ENCODE peak calls at places on chromosomes 12 and 14, in five cellular contexts. K is mammary epithelial cell, Q is endothelial cell of umbilical vein, U is AG10803, F is dorsolateral prefrontal cortex. R is an unnamed sample.

GRCh38 chr12:99498756-99499155 is 148.8 kb upstream of the GARIN6 start:
- DNase-seq in K (peak), Q (no peak), U (peak), F (no peak), R (no peak)

GRCh38 chr12:32467959-32468863 is 68.9 kb downstream of the FGD4 start:
- DNase-seq in K (no peak), Q (peak), U (no peak), F (no peak), R (no peak)

GRCh38 chr12:65879878-65880277 is 55.6 kb downstream of the HMGA2 start:
- DNase-seq in K (peak), Q (peak), U (peak), F (no peak), R (no peak)

GRCh38 chr12:104344682-104345081 is 41.1 kb downstream of the EID3 start:
- DNase-seq in K (no peak), Q (no peak), U (no peak), F (no peak), R (no peak)

GRCh38 chr14:38721822-38722431 is 381.1 kb downstream of the SEC23A start:
- DNase-seq in K (peak), Q (peak), U (peak), F (peak), R (peak)

GRCh38 chr12:43711348-43711747 is 47.2 kb downstream of the PUS7L start:
- DNase-seq in K (no peak), Q (no peak), U (no peak), F (no peak), R (no peak)

GRCh38 chr14:90600619-90601018 is 203.8 kb downstream of the CALM1 start:
- DNase-seq in K (no peak), Q (no peak), U (no peak), F (no peak), R (no peak)

GRCh38 chr12:71655907-71656306 is 7.7 kb downstream of the ZFC3H1 start:
- DNase-seq in K (no peak), Q (no peak), U (no peak), F (no peak), R (no peak)

GRCh38 chr12:108495054-108495453 is 20.0 kb upstream of the FICD start:
- DNase-seq in K (peak), Q (peak), U (no peak), F (no peak), R (no peak)

GRCh38 chr12:29591140-29592020 is 93.9 kb upstream of the OVCH1 start:
- DNase-seq in K (no peak), Q (no peak), U (peak), F (no peak), R (no peak)

GRCh38 chr14:104968541-104969401 is 9.4 kb downstream of the AHNAK2 start:
- DNase-seq in K (peak), Q (peak), U (peak), F (no peak), R (peak)

GRCh38 chr12:100584261-100584660 is 10.8 kb downstream of the GAS2L3 start:
- DNase-seq in K (no peak), Q (peak), U (no peak), F (no peak), R (no peak)

GRCh38 chr14:53814371-53814770 is 142.3 kb downstream of the BMP4 start:
- DNase-seq in K (no peak), Q (no peak), U (peak), F (no peak), R (no peak)

GRCh38 chr12:51922762-51923505 is 15.6 kb downstream of the ACVRL1 start:
- DNase-seq in K (no peak), Q (peak), U (peak), F (no peak), R (peak)

GRCh38 chr12:94841171-94841570 is 162.3 kb downstream of the NDUFA12 start:
- DNase-seq in K (peak), Q (no peak), U (no peak), F (no peak), R (no peak)

GRCh38 chr14:60506010-60506409 is 2.9 kb upstream of the SIX6 start:
- DNase-seq in K (no peak), Q (no peak), U (no peak), F (no peak), R (no peak)

GRCh38 chr12:69898236-69898635 is 73.2 kb downstream of the MYRFL start:
- DNase-seq in K (peak), Q (no peak), U (peak), F (no peak), R (no peak)

GRCh38 chr14:66228267-66228970 is 257.8 kb upstream of the CCDC196 start:
- DNase-seq in K (peak), Q (no peak), U (peak), F (no peak), R (no peak)

GRCh38 chr14:89032086-89032649 is 207.7 kb downstream of the TTC8 start:
- DNase-seq in K (no peak), Q (no peak), U (no peak), F (no peak), R (no peak)

GRCh38 chr12:89574736-89575208 is 48.9 kb upstream of the POC1B start:
- DNase-seq in K (peak), Q (peak), U (peak), F (no peak), R (no peak)

GRCh38 chr12:24820872-24821271 is 128.0 kb downstream of the BCAT1 start:
- DNase-seq in K (no peak), Q (no peak), U (peak), F (no peak), R (no peak)

GRCh38 chr12:126617312-126617711 is 1552.1 kb downstream of the AACS start:
- DNase-seq in K (no peak), Q (no peak), U (no peak), F (no peak), R (no peak)

GRCh38 chr14:95876769-95877490 is at the start of gene TUNAR:
- DNase-seq in K (no peak), Q (no peak), U (no peak), F (no peak), R (no peak)

GRCh38 chr12:108240928-108241327 is 98.2 kb downstream of the CMKLR1 start:
- DNase-seq in K (no peak), Q (no peak), U (no peak), F (no peak), R (no peak)

GRCh38 chr12:123242083-123242904 is 9.1 kb downstream of the MTRFR start:
- DNase-seq in K (no peak), Q (peak), U (no peak), F (no peak), R (no peak)

GRCh38 chr14:104673481-104673880 is 15.9 kb upstream of the INF2 start:
- DNase-seq in K (no peak), Q (no peak), U (no peak), F (no peak), R (no peak)

GRCh38 chr12:34395056-34396005 is 373.0 kb downstream of the ALG10 start:
- DNase-seq in K (no peak), Q (no peak), U (no peak), F (peak), R (peak)

GRCh38 chr14:103561381-103562134 is 899 bp downstream of the BAG5 start:
- DNase-seq in K (peak), Q (peak), U (peak), F (no peak), R (no peak)

GRCh38 chr12:69947123-69947522 is 122.1 kb downstream of the MYRFL start:
- DNase-seq in K (no peak), Q (no peak), U (no peak), F (no peak), R (no peak)

DNA sequence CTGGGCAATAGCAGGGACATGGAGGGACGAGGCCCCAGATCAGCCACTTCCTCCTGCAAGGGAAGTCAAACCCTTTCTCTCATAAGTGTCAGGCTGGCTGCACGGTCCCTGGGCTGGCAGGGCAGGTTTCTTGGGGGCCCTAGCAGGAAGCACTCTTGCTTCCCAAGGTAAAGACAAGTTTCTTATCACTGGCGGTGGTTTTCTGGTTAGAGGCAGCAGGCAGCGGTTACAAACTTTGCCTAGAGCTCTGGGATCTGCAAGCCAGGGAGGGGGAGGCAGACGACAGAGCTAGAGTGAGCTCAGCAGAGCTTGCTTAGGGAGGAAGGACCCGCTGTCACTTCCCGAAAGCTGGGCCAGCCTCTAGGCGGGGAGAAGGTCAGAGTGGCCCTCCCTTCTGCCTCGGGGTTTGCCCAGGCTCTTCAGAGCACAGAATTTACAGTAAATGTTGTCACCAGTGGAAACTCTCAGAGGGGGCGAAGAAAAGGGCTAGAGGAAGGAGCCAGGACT is 20.4 kb downstream of the BATF start:
- DNase-seq in K (no peak), Q (no peak), U (peak), F (peak), R (peak)
- H3K4me3 ChIP-seq in K (no peak), Q (no peak), U (no peak), F (no peak), R (no peak)

DNA sequence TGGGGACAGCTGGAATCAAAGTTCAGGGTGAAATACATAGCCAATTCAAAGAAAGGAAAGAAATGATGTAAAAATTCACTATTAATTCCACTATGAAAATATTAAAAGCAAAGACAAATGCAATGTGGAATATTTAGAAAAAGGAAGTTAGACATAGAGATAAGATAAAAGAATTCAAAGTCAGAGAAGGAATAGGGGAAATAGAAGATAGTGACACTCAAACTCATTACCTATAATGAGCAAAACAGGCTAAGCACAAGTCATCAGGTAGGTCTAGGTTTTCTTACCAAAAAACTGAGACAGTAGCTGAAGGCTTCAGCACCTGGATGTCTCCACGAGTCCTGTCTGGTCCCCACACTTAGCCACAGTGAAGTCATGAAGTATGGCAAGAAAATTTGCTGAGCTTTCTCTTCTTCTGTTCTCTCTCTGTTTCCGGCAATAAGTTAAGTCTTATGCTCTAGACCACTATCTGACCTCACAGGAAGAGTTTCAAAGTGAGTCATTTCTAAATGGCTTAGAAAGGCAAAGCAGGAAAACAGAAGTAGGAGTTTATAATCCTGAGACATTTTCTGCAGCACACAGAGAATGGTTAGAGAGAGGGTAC is at the start of gene C3AR1:
- DNase-seq in K (peak), Q (peak), U (peak), F (no peak), R (no peak)
- H3K4me3 ChIP-seq in K (no peak), Q (no peak), U (no peak), F (peak), R (no peak)

GRCh38 chr14:37592288-37593274 is 2.5 kb downstream of the FOXA1 start:
- DNase-seq in K (no peak), Q (no peak), U (no peak), F (no peak), R (peak)

GRCh38 chr14:37595809-37596595 is 573 bp downstream of the TTC6 start:
- DNase-seq in K (peak), Q (no peak), U (no peak), F (no peak), R (peak)

GRCh38 chr14:37594916-37595808 is at the start of the genes FOXA1 and TTC6:
- DNase-seq in K (peak), Q (no peak), U (peak), F (no peak), R (no peak)

GRCh38 chr14:37593496-37594237 is 1.4 kb downstream of the FOXA1 start:
- DNase-seq in K (no peak), Q (no peak), U (no peak), F (no peak), R (no peak)

GRCh38 chr14:37594238-37594915 is 672 bp downstream of the FOXA1 start:
- DNase-seq in K (peak), Q (peak), U (peak), F (no peak), R (no peak)
- H3K4me3 ChIP-seq in K (peak), Q (peak), U (peak), F (peak), R (peak)

DNA sequence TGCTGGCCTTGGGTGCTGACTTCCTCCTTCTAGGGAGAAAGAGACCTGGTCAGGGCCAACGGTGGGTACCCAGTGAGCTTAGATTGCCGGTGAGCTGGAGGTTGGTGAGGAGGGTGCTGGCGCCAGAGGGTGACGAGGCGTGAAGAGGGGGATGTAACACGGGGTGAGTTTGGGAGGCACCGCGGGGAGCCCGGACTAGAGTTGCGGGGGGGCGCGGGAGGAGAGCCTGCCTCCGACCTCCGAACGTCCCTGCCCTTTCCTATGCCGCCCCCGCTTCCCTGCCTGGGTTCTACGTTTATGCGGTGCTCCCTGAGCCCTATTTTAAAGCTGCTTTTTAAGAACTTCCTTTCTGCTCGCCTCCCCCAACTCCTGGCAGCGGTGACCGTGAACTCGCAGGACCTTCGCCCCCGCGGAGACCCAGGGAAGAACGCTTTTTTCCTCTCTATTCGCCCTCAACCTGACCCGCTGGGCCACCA is 18.6 kb downstream of the OR6S1 start:
- DNase-seq in K (no peak), Q (no peak), U (no peak), F (no peak), R (no peak)
- H3K4me3 ChIP-seq in K (no peak), Q (no peak), U (no peak), F (peak), R (peak)

GRCh38 chr14:28756896-28757570 is 9.6 kb upstream of the FOXG1 start:
- DNase-seq in K (peak), Q (peak), U (peak), F (peak), R (no peak)
- H3K4me3 ChIP-seq in K (no peak), Q (no peak), U (peak), F (peak), R (no peak)

GRCh38 chr12:62655524-62656160 is 189.0 kb downstream of the MON2 start:
- DNase-seq in K (no peak), Q (no peak), U (no peak), F (no peak), R (no peak)

GRCh38 chr12:62654558-62655241 is 188.1 kb downstream of the MON2 start:
- DNase-seq in K (no peak), Q (no peak), U (no peak), F (no peak), R (no peak)

GRCh38 chr12:62651138-62651537 is 184.5 kb downstream of the MON2 start:
- DNase-seq in K (no peak), Q (no peak), U (no peak), F (no peak), R (no peak)

GRCh38 chr12:62653740-62654139 is 187.1 kb downstream of the MON2 start:
- DNase-seq in K (no peak), Q (no peak), U (no peak), F (no peak), R (no peak)

GRCh38 chr12:62653304-62653703 is 186.7 kb downstream of the MON2 start:
- DNase-seq in K (no peak), Q (no peak), U (no peak), F (no peak), R (no peak)
- H3K4me3 ChIP-seq in K (no peak), Q (no peak), U (no peak), F (no peak), R (no peak)

GRCh38 chr12:46124132-46124847 is 133.9 kb upstream of the SCAF11 start:
- DNase-seq in K (no peak), Q (no peak), U (no peak), F (no peak), R (no peak)
- H3K4me3 ChIP-seq in K (no peak), Q (no peak), U (no peak), F (no peak), R (no peak)

GRCh38 chr12:106942775-106943174 is 12.9 kb upstream of the TMEM263 start:
- DNase-seq in K (no peak), Q (no peak), U (no peak), F (no peak), R (no peak)

GRCh38 chr12:106945261-106945851 is 10.4 kb upstream of the TMEM263 start:
- DNase-seq in K (no peak), Q (no peak), U (no peak), F (no peak), R (no peak)

GRCh38 chr12:106941481-106942156 is 14.1 kb upstream of the TMEM263 start:
- DNase-seq in K (no peak), Q (no peak), U (no peak), F (no peak), R (no peak)
- H3K4me3 ChIP-seq in K (no peak), Q (no peak), U (no peak), F (no peak), R (no peak)

DNA sequence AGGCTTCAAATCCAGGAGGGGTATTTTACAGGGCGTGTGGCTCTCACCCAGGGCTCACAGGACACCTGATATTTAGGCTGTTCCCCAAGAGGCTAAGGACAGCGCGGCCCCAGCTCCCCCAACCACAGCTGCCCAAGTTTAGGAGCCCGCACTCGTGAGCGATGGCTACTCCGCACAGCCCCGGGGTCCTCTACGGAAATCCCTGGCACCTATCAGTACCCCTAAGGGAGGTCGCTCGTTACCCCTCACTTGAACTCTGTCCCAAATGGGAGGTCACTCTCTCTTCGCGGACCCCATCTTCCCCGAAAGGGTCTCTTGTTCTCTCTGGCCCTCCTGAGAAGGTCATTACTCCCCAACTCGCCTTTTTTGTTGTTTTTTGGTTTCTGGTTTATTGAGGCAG is 708 bp upstream of the P2RX4 start:
- DNase-seq in K (no peak), Q (no peak), U (no peak), F (no peak), R (no peak)
- H3K4me3 ChIP-seq in K (no peak), Q (no peak), U (peak), F (peak), R (peak)

GRCh38 chr12:9870311-9870866 is 1.2 kb upstream of the CLEC2B start:
- DNase-seq in K (no peak), Q (peak), U (peak), F (no peak), R (no peak)
- H3K4me3 ChIP-seq in K (no peak), Q (no peak), U (peak), F (peak), R (peak)

R was measured in breast epithelium.